ENCODE peak calls at places on chromosomes 11 and 22, in eight cellular contexts. J is G401, Z is NCI-H1105 treated with DMSO at 0.1 percent for 48 hours, P is nucleus accumbens, C is HS-5, U is lung microvascular endothelial cell, A is nephron progenitor cell, T is MG63. Q is an unnamed sample.

GRCh38 chr11:3138178-3139085 is 26.7 kb downstream of the OSBPL5 start:
- DNase-seq in Z (no peak), A (peak), P (no peak), U (no peak), C (no peak), T (no peak), J (no peak), Q (no peak)

GRCh38 chr22:38203090-38203810 is 1.5 kb downstream of the MAFF start:
- DNase-seq in A (peak), J (no peak), T (no peak), P (no peak), Z (peak), U (peak), C (no peak), Q (no peak)

GRCh38 chr11:134530826-134531225 is 118.8 kb upstream of the B3GAT1 start:
- DNase-seq in A (no peak), C (no peak), Z (no peak), J (no peak), U (no peak), T (no peak), P (no peak), Q (no peak)

GRCh38 chr22:27776410-27776958 is 25.1 kb downstream of the MN1 start:
- DNase-seq in P (no peak), Z (no peak), U (no peak), T (no peak), J (no peak), A (no peak), C (no peak), Q (no peak)

GRCh38 chr11:10044618-10045017 is 249.4 kb downstream of the SBF2 start:
- DNase-seq in A (no peak), T (no peak), J (no peak), U (peak), P (no peak), Z (no peak), C (no peak), Q (no peak)

GRCh38 chr11:45906096-45906682 is 882 bp downstream of the FREY1 start:
- DNase-seq in P (no peak), Z (no peak), T (no peak), U (peak), C (no peak), J (no peak), A (no peak), Q (no peak)

GRCh38 chr11:70908223-70908622 is 344.2 kb downstream of the SHANK2 start:
- DNase-seq in J (no peak), U (no peak), P (no peak), T (no peak), Z (no peak), C (no peak), A (no peak), Q (no peak)

GRCh38 chr11:6602096-6602940 is 1.1 kb downstream of the RRP8 start:
- DNase-seq in T (no peak), C (no peak), J (no peak), U (no peak), A (no peak), P (no peak), Z (no peak), Q (no peak)

GRCh38 chr11:56394381-56394780 is 18.1 kb upstream of the OR5AL1 start:
- DNase-seq in U (no peak), A (no peak), J (no peak), P (no peak), T (no peak), Z (no peak), C (no peak), Q (no peak)

GRCh38 chr11:75347781-75348613 is 3.5 kb downstream of the ARRB1 start:
- DNase-seq in Z (no peak), T (peak), C (peak), A (no peak), J (no peak), U (peak), P (no peak), Q (peak)

GRCh38 chr11:12657981-12658380 is 16.2 kb upstream of the TEAD1 start:
- DNase-seq in Z (no peak), J (no peak), U (no peak), C (no peak), A (no peak), P (no peak), T (no peak), Q (no peak)

GRCh38 chr22:17781319-17782031 is 7.2 kb upstream of the BID start:
- DNase-seq in A (no peak), C (peak), U (peak), T (peak), P (no peak), Z (peak), J (peak), Q (peak)

GRCh38 chr22:41919357-41920224 is 4.7 kb upstream of the SHISA8 start:
- DNase-seq in Z (no peak), T (peak), U (no peak), J (peak), P (no peak), C (no peak), A (peak), Q (peak)

GRCh38 chr11:44970293-44970692 is 19.6 kb upstream of the TP53I11 start:
- DNase-seq in P (no peak), J (no peak), Z (no peak), T (no peak), A (no peak), C (no peak), U (no peak), Q (no peak)

GRCh38 chr11:33829430-33830141 is 55.3 kb upstream of the FBXO3 start:
- DNase-seq in P (peak), J (peak), T (peak), A (peak), C (peak), U (peak), Z (peak), Q (peak)

GRCh38 chr11:23680488-23681230 is 816.2 kb upstream of the LUZP2 start:
- DNase-seq in A (no peak), T (no peak), U (no peak), P (no peak), C (no peak), Z (no peak), J (no peak), Q (no peak)

GRCh38 chr11:71581826-71582225 is 849 bp downstream of the KRTAP5-11 start:
- DNase-seq in Z (no peak), T (no peak), A (no peak), J (no peak), P (no peak), U (peak), C (no peak), Q (no peak)

GRCh38 chr22:41491379-41492100 is 22.6 kb downstream of the ACO2 start:
- DNase-seq in J (peak), T (no peak), A (no peak), P (no peak), Z (no peak), U (no peak), C (no peak), Q (peak)

GRCh38 chr11:73228268-73229134 is 10.4 kb downstream of the P2RY2 start:
- DNase-seq in U (no peak), T (no peak), A (peak), J (no peak), Z (no peak), C (no peak), P (no peak), Q (no peak)

GRCh38 chr11:45145421-45146071 is 893 bp upstream of the PRDM11 start:
- DNase-seq in U (peak), P (no peak), A (peak), C (no peak), J (peak), Z (no peak), T (no peak), Q (peak)

GRCh38 chr22:32850591-32851517 is 49.3 kb downstream of the TIMP3 start:
- DNase-seq in Z (no peak), A (no peak), P (peak), U (no peak), T (no peak), C (no peak), J (peak), Q (no peak)

GRCh38 chr22:48703265-48703941 is 1124.3 kb downstream of the BRD1 start:
- DNase-seq in T (no peak), Z (no peak), C (no peak), A (no peak), U (no peak), P (no peak), J (no peak), Q (no peak)

GRCh38 chr11:128948583-128948982 is 5.9 kb upstream of the TP53AIP1 start:
- DNase-seq in P (no peak), A (peak), Z (peak), U (no peak), T (no peak), C (no peak), J (no peak), Q (no peak)

GRCh38 chr11:19739872-19740271 is 27.2 kb downstream of the NAV2 start:
- DNase-seq in T (no peak), Z (no peak), A (peak), P (peak), C (no peak), J (no peak), U (peak), Q (no peak)

GRCh38 chr22:28297504-28297903 is 378.4 kb upstream of the PITPNB start:
- DNase-seq in C (no peak), U (peak), P (peak), Z (no peak), T (no peak), J (no peak), A (no peak), Q (no peak)

GRCh38 chr11:134333312-134333711 is 1.5 kb downstream of the GLB1L2 start:
- DNase-seq in P (no peak), C (no peak), Z (no peak), A (no peak), T (no peak), U (no peak), J (no peak), Q (no peak)

GRCh38 chr11:47948137-47948536 is 32.2 kb upstream of the PTPRJ start:
- DNase-seq in Z (no peak), U (no peak), J (no peak), T (no peak), C (no peak), A (no peak), P (no peak), Q (no peak)